ENCODE peak calls at places on chromosomes 2 and 18, in five cellular contexts. T, X, E, Q and I are unnamed samples.
A peak's percentile ranks its signal among the peaks of the same experiment; 100 is the strongest.

GRCh38 chr18:50629148-50629631 is 69.3 kb downstream of the MAPK4 start:
- DNase-seq in X (no peak), T (no peak), Q (no peak), E (no peak), I (no peak)

GRCh38 chr2:85452237-85452636 is 33.7 kb downstream of the SH2D6 start:
- DNase-seq in Q (no peak), T (no peak), E (no peak), X (no peak), I (no peak)

GRCh38 chr18:49813071-49813320 is 337 bp downstream of the ACAA2 start:
- DNase-seq in X (peak; percentile 46), T (peak; percentile 75), Q (no peak), E (peak; percentile 56), I (no peak)

GRCh38 chr2:172889767-172890430 is 154.3 kb downstream of the RAPGEF4 start:
- DNase-seq in Q (no peak), E (no peak), X (no peak), T (peak; percentile 29), I (no peak)

GRCh38 chr2:25339121-25339738 is 2.5 kb downstream of the DNMT3A start:
- DNase-seq in E (no peak), Q (no peak), T (no peak), X (no peak), I (no peak)

GRCh38 chr18:65606551-65607130 is 144.2 kb upstream of the CDH7 start:
- DNase-seq in Q (no peak), X (no peak), E (no peak), T (no peak), I (no peak)

GRCh38 chr2:86087936-86088850 is 17.5 kb downstream of the POLR1A start:
- DNase-seq in X (no peak), Q (no peak), E (peak; percentile 23), T (no peak), I (no peak)

GRCh38 chr18:54119524-54120019 is 104.9 kb downstream of the MBD2 start:
- DNase-seq in X (peak; percentile 83), Q (no peak), E (peak; percentile 27), T (peak; percentile 61), I (no peak)

GRCh38 chr2:172283476-172283875 is 143.9 kb upstream of the ITGA6 start:
- DNase-seq in E (peak; percentile 23), X (no peak), Q (no peak), T (no peak), I (no peak)

GRCh38 chr2:53768233-53768542 is 584 bp downstream of the CHAC2 start:
- DNase-seq in Q (no peak), T (peak; percentile 38), X (peak; percentile 51), E (no peak), I (peak; percentile 51)

GRCh38 chr2:74317696-74318095 is 25.5 kb downstream of the SLC4A5 start:
- DNase-seq in X (no peak), Q (no peak), E (no peak), T (no peak), I (no peak)

GRCh38 chr18:59921384-59921891 is 21.6 kb downstream of the PMAIP1 start:
- DNase-seq in T (no peak), X (no peak), E (no peak), Q (peak; percentile 23), I (peak; percentile 6)

GRCh38 chr2:28952806-28953190 is 28.3 kb upstream of the TOGARAM2 start:
- DNase-seq in X (no peak), T (no peak), Q (no peak), E (no peak), I (no peak)

GRCh38 chr2:57126410-57126809 is 920.2 kb upstream of the VRK2 start:
- DNase-seq in X (no peak), Q (no peak), E (no peak), T (no peak), I (no peak)

GRCh38 chr2:181070119-181070833 is 89.9 kb downstream of the UBE2E3 start:
- DNase-seq in T (no peak), Q (no peak), E (peak; percentile 17), X (peak; percentile 69), I (no peak)

GRCh38 chr2:14910659-14911058 is 278.1 kb downstream of the LRATD1 start:
- DNase-seq in X (no peak), E (no peak), Q (no peak), T (no peak), I (no peak)

GRCh38 chr2:21627938-21628337 is 504.2 kb downstream of the TDRD15 start:
- DNase-seq in E (no peak), Q (no peak), T (peak; percentile 17), X (no peak), I (no peak)

GRCh38 chr2:135144343-135144742 is 92.3 kb downstream of the RAB3GAP1 start:
- DNase-seq in T (no peak), E (no peak), X (peak; percentile 29), Q (no peak), I (no peak)

GRCh38 chr2:105936954-105937353 is 192.2 kb downstream of the NCK2 start:
- DNase-seq in Q (no peak), X (no peak), E (no peak), T (no peak), I (no peak)

GRCh38 chr2:102492006-102492405 is 19.0 kb downstream of the SLC9A4 start:
- DNase-seq in E (no peak), Q (no peak), T (no peak), X (no peak), I (no peak)

GRCh38 chr2:42775812-42776211 is 11.9 kb upstream of the OXER1 start:
- DNase-seq in E (no peak), X (no peak), T (no peak), Q (no peak), I (no peak)

GRCh38 chr2:96864343-96865091 is 5.4 kb downstream of the SEMA4C start:
- DNase-seq in T (no peak), Q (no peak), E (no peak), X (no peak), I (no peak)

GRCh38 chr2:218863021-218863520 is 3.5 kb downstream of the WNT6 start:
- DNase-seq in T (no peak), E (no peak), X (no peak), Q (no peak), I (no peak)

GRCh38 chr2:10265328-10266132 is 37.2 kb upstream of the HPCAL1 start:
- DNase-seq in E (no peak), X (no peak), Q (no peak), T (no peak), I (no peak)

GRCh38 chr2:122135353-122135947 is 380.0 kb downstream of the TSN start:
- DNase-seq in X (no peak), E (no peak), Q (no peak), T (no peak), I (no peak)

GRCh38 chr2:31263636-31264190 is 29.8 kb downstream of the EHD3 start:
- DNase-seq in E (no peak), T (peak; percentile 10), X (no peak), Q (no peak), I (no peak)

GRCh38 chr2:100260712-100261620 is 61.3 kb downstream of the LONRF2 start:
- DNase-seq in Q (no peak), E (peak; percentile 75), X (peak; percentile 76), T (peak; percentile 74), I (no peak)

GRCh38 chr18:50947899-50948298 is 19.9 kb upstream of the ELAC1 start:
- DNase-seq in X (peak; percentile 45), Q (no peak), T (no peak), E (no peak), I (no peak)

GRCh38 chr2:175008801-175009495 is 3.8 kb upstream of the CHN1 start:
- DNase-seq in E (no peak), Q (no peak), X (no peak), T (no peak), I (no peak)

GRCh38 chr2:162091325-162092007 is 17.5 kb upstream of the DPP4 start:
- DNase-seq in X (no peak), Q (no peak), T (no peak), E (peak; percentile 23), I (peak; percentile 1)

GRCh38 chr18:76741346-76741745 is 81.0 kb upstream of the ZNF236 start:
- DNase-seq in E (no peak), T (no peak), Q (no peak), X (no peak), I (no peak)

GRCh38 chr2:128776461-128776971 is 457.8 kb upstream of the HS6ST1 start:
- DNase-seq in X (no peak), Q (no peak), E (no peak), T (no peak), I (no peak)

GRCh38 chr18:56984731-56985130 is 162.2 kb upstream of the BOD1L2 start:
- DNase-seq in E (no peak), Q (no peak), X (no peak), T (no peak), I (no peak)

GRCh38 chr2:10257500-10258147 is 45.1 kb upstream of the HPCAL1 start:
- DNase-seq in X (no peak), T (no peak), E (no peak), Q (no peak), I (no peak)

GRCh38 chr2:203328735-203329549 is 748 bp downstream of the ABI2 start:
- DNase-seq in T (no peak), Q (peak; percentile 12), E (peak; percentile 51), X (peak; percentile 35), I (peak; percentile 21)